ENCODE peak calls at places on chromosomes 12 and 14, in four cellular contexts. H, B, Y and T are unnamed samples.

GRCh38 chr14:103073876-103074698 is 9.9 kb upstream of the LBHD2 start:
- DNase-seq in H (no peak), B (no peak), Y (no peak), T (no peak)

GRCh38 chr14:76015668-76016067 is 30.1 kb downstream of the IFT43 start:
- DNase-seq in H (no peak), B (no peak), Y (no peak), T (no peak)

GRCh38 chr12:80979821-80980220 is 42.1 kb upstream of the LIN7A start:
- DNase-seq in H (no peak), B (no peak), Y (no peak), T (no peak)

GRCh38 chr12:24909667-24910066 is 39.2 kb downstream of the BCAT1 start:
- DNase-seq in H (no peak), B (peak), Y (peak), T (no peak)

GRCh38 chr14:92577321-92577742 is 63.8 kb downstream of the RIN3 start:
- DNase-seq in H (no peak), B (no peak), Y (no peak), T (no peak)

GRCh38 chr14:85090681-85091080 is 439.3 kb upstream of the FLRT2 start:
- DNase-seq in H (peak), B (peak), Y (no peak), T (no peak)

GRCh38 chr14:76908834-76909233 is 82.6 kb downstream of the LRRC74A start:
- DNase-seq in H (no peak), B (no peak), Y (no peak), T (no peak)

GRCh38 chr12:40618621-40619020 is 73.6 kb upstream of the CNTN1 start:
- DNase-seq in H (no peak), B (no peak), Y (no peak), T (no peak)

GRCh38 chr12:48750769-48751356 is 34.4 kb upstream of the CCNT1 start:
- DNase-seq in H (no peak), B (peak), Y (no peak), T (no peak)

GRCh38 chr14:28656704-28657255 is 109.8 kb upstream of the FOXG1 start:
- DNase-seq in H (no peak), B (no peak), Y (no peak), T (no peak)

GRCh38 chr12:81300454-81300853 is 222.6 kb downstream of the ACSS3 start:
- DNase-seq in H (no peak), B (no peak), Y (no peak), T (no peak)

GRCh38 chr14:95500772-95501401 is 15.6 kb downstream of the SYNE3 start:
- DNase-seq in H (no peak), B (peak), Y (no peak), T (no peak)

GRCh38 chr12:2562400-2562799 is 232.4 kb upstream of the FKBP4 start:
- DNase-seq in H (no peak), B (no peak), Y (no peak), T (no peak)

GRCh38 chr12:65565601-65566560 is 258.4 kb upstream of the HMGA2 start:
- DNase-seq in H (peak), B (peak), Y (peak), T (no peak)

GRCh38 chr14:97332591-97332984 is 535.4 kb downstream of the VRK1 start:
- DNase-seq in H (no peak), B (no peak), Y (no peak), T (no peak)

GRCh38 chr12:128914908-128915563 is 61.8 kb downstream of the GLT1D1 start:
- DNase-seq in H (no peak), B (no peak), Y (no peak), T (no peak)

GRCh38 chr12:6082613-6083012 is 41.9 kb downstream of the VWF start:
- DNase-seq in H (no peak), B (no peak), Y (no peak), T (no peak)